ENCODE peak calls at places on chromosomes 1 and 21, in seven cellular contexts. X, Q, B, N, I, J and E are unnamed samples.

GRCh38 chr1:91026777-91027176 is 4.9 kb upstream of the ZNF644 start:
- DNase-seq in X (peak), Q (peak), B (no peak), N (no peak), I (no peak), J (no peak), E (no peak)

GRCh38 chr1:222815367-222815765 is 527 bp downstream of the DISP1 start:
- DNase-seq in X (no peak), Q (no peak), B (peak), N (no peak), I (no peak), J (peak), E (no peak)

GRCh38 chr21:30209571-30209970 is 6.3 kb downstream of the CLDN8 start:
- DNase-seq in X (no peak), Q (no peak), B (no peak), N (no peak), I (no peak), J (no peak), E (no peak)

GRCh38 chr1:19477284-19478240 is 7.8 kb downstream of the CAPZB start:
- DNase-seq in X (no peak), Q (no peak), B (no peak), N (no peak), I (no peak), J (no peak), E (no peak)

GRCh38 chr1:98429851-98430496 is 231.5 kb upstream of the SNX7 start:
- DNase-seq in X (no peak), Q (no peak), B (no peak), N (no peak), I (peak), J (no peak), E (no peak)

GRCh38 chr1:31984419-31985347 is 29.0 kb upstream of the KHDRBS1 start:
- DNase-seq in X (no peak), Q (peak), B (no peak), N (no peak), I (no peak), J (no peak), E (no peak)

GRCh38 chr1:94401206-94401605 is 17.0 kb upstream of the ABCD3 start:
- DNase-seq in X (peak), Q (no peak), B (no peak), N (no peak), I (no peak), J (no peak), E (no peak)

GRCh38 chr1:19704247-19705113 is 39.8 kb downstream of the HTR6 start:
- DNase-seq in X (no peak), Q (peak), B (peak), N (peak), I (peak), J (peak), E (no peak)

GRCh38 chr1:78339490-78339889 is 151.3 kb upstream of the PTGFR start:
- DNase-seq in X (peak), Q (peak), B (no peak), N (no peak), I (no peak), J (no peak), E (peak)

GRCh38 chr1:244092293-244093264 is 41.5 kb downstream of the ZBTB18 start:
- DNase-seq in X (peak), Q (peak), B (no peak), N (no peak), I (no peak), J (no peak), E (no peak)

GRCh38 chr1:56831874-56832693 is 12.9 kb upstream of the FYB2 start:
- DNase-seq in X (peak), Q (peak), B (peak), N (peak), I (peak), J (no peak), E (peak)

GRCh38 chr1:29393451-29393826 is 157.1 kb downstream of the PTPRU start:
- DNase-seq in X (no peak), Q (no peak), B (no peak), N (no peak), I (no peak), J (no peak), E (no peak)

GRCh38 chr1:145918144-145918991 is at the start of gene PEX11B:
- DNase-seq in X (peak), Q (peak), B (peak), N (peak), I (peak), J (peak), E (peak)

GRCh38 chr1:67818725-67819301 is 14.5 kb downstream of the GNG12 start:
- DNase-seq in X (no peak), Q (no peak), B (no peak), N (no peak), I (no peak), J (no peak), E (no peak)

GRCh38 chr1:67816096-67816493 is 17.2 kb downstream of the GNG12 start:
- DNase-seq in X (no peak), Q (no peak), B (no peak), N (no peak), I (no peak), J (no peak), E (no peak)

GRCh38 chr1:67816506-67816905 is 16.8 kb downstream of the GNG12 start:
- DNase-seq in X (no peak), Q (no peak), B (no peak), N (no peak), I (no peak), J (no peak), E (no peak)

GRCh38 chr1:67818162-67818561 is 15.1 kb downstream of the GNG12 start:
- DNase-seq in X (no peak), Q (no peak), B (no peak), N (no peak), I (no peak), J (no peak), E (no peak)

DNA sequence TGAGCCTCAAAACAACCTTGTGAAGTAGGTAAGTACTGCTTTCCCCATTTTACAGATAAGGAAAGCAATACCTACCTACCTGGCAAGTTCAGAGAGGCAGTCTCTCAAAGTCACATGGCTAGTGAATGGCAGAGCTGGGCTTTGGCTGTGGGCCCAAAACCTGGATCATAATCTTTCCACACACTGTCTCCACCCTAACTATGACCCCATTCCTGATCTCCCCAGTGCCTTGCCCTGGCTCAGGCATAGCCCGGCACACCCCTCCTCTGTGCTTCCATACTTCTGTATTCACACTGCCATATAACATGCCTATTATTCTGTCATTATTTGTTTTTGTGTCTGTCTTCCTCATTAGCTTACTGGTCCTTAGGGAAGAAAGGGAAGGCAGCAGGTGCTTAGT is 15.9 kb downstream of the GNG12 start:
- DNase-seq in X (no peak), Q (no peak), B (no peak), N (no peak), I (no peak), J (no peak), E (no peak)
- H3K27ac ChIP-seq in X (no peak), Q (no peak), B (peak), N (no peak), I (no peak), J (peak), E (no peak)

DNA sequence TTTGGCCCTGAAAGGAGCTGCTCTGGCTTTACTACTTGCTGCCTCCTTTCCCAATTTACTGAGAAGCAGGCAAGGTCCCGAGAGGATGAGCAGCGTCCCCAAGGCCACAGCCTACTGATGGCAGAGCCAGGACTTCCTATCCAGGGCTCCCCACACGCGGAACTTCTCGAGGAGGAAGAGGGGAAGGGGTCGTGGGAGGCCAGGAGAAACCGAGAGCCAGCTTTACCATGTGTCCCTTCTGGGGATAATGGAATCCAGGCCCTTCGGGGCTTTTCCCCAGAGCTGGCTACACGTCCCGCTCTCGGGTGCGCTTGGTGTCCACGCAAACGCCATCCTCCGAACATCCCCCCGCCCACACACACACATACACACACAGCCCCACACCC is 4.3 kb upstream of the CCN1 start:
- DNase-seq in X (no peak), Q (no peak), B (no peak), N (no peak), I (no peak), J (no peak), E (no peak)
- H3K27ac ChIP-seq in X (peak), Q (peak), B (peak), N (no peak), I (peak), J (peak), E (peak)

DNA sequence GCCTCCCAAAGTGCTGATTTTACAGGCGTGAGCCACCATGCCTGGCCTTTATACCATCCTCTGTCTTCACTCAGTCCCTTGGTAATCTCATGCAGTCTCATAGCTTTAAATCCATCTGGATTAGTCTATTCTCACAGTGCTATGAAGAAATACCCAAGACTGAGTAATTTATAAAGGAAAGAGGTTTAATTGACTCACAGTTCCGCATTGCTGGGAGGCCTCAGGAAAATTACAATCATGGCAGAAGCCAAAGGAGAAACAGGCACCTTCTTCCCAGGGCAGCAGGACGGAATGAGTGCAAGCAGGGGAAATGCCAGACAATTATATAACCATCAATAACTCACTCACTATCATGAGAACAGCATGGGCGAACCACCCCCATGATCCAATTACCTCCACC is 49.1 kb upstream of the CPLANE2 start:
- DNase-seq in X (no peak), Q (no peak), B (no peak), N (no peak), I (no peak), J (no peak), E (no peak)
- H3K27ac ChIP-seq in X (no peak), Q (no peak), B (no peak), N (no peak), I (no peak), J (no peak), E (no peak)

GRCh38 chr1:9293512-9294439 is 1.1 kb downstream of the SPSB1 start:
- DNase-seq in X (peak), Q (peak), B (no peak), N (no peak), I (no peak), J (no peak), E (no peak)
- H3K27ac ChIP-seq in X (peak), Q (peak), B (peak), N (no peak), I (peak), J (peak), E (peak)

GRCh38 chr21:41169258-41169576 is 1.3 kb downstream of the BACE2 start:
- DNase-seq in X (no peak), Q (no peak), B (no peak), N (no peak), I (no peak), J (no peak), E (no peak)
- H3K27ac ChIP-seq in X (peak), Q (peak), B (peak), N (no peak), I (no peak), J (peak), E (peak)

GRCh38 chr1:40878906-40879305 is 16.7 kb upstream of the CITED4 start:
- DNase-seq in X (no peak), Q (no peak), B (no peak), N (no peak), I (no peak), J (no peak), E (no peak)
- H3K27ac ChIP-seq in X (no peak), Q (no peak), B (peak), N (no peak), I (no peak), J (peak), E (peak)

GRCh38 chr1:151908228-151908691 is 1.1 kb downstream of the THEM4 start:
- DNase-seq in X (no peak), Q (peak), B (no peak), N (no peak), I (no peak), J (no peak), E (no peak)
- H3K27ac ChIP-seq in X (no peak), Q (no peak), B (no peak), N (no peak), I (no peak), J (no peak), E (no peak)

GRCh38 chr1:245605480-245606156 is 450.8 kb downstream of the KIF26B start:
- DNase-seq in X (peak), Q (peak), B (no peak), N (no peak), I (no peak), J (no peak), E (no peak)
- H3K27ac ChIP-seq in X (no peak), Q (no peak), B (no peak), N (no peak), I (no peak), J (no peak), E (no peak)

GRCh38 chr1:181496759-181497158 is 13.4 kb downstream of the CACNA1E start:
- DNase-seq in X (no peak), Q (no peak), B (no peak), N (no peak), I (no peak), J (no peak), E (no peak)
- H3K27ac ChIP-seq in X (no peak), Q (no peak), B (no peak), N (no peak), I (no peak), J (no peak), E (no peak)